ENCODE peak calls at places on chromosome 14, in nine cellular contexts. Q, D, G, Y, V, W, F, H and X are unnamed samples. For H3K4me1, the result is how much of the 10 kb centered on the place peaks cover.

GRCh38 chr14:51533160-51533559 is 118.5 kb upstream of the FRMD6 start:
- DNase-seq in D (no peak), Q (no peak), V (peak), G (no peak), W (no peak), F (no peak), H (no peak), Y (peak), X (no peak)

GRCh38 chr14:63204407-63205280 is at the start of gene RHOJ:
- DNase-seq in Y (no peak), V (peak), D (peak), F (no peak), Q (no peak), G (peak), H (no peak), W (no peak), X (peak)

GRCh38 chr14:67971627-67972625 is 152.3 kb downstream of the RAD51B start:
- DNase-seq in F (no peak), H (no peak), Y (no peak), W (no peak), D (no peak), G (no peak), V (peak), Q (no peak), X (no peak)

GRCh38 chr14:25001096-25001982 is 48.6 kb downstream of the STXBP6 start:
- DNase-seq in F (no peak), W (no peak), H (no peak), G (no peak), Q (no peak), V (peak), Y (no peak), D (no peak), X (no peak)

GRCh38 chr14:56247495-56248087 is 129.4 kb downstream of the PELI2 start:
- DNase-seq in F (no peak), Y (peak), W (peak), Q (no peak), V (peak), G (no peak), H (no peak), D (no peak), X (no peak)

GRCh38 chr14:69617796-69618195 is 6.4 kb downstream of the SUSD6 start:
- DNase-seq in D (no peak), Q (no peak), F (no peak), V (no peak), G (no peak), Y (no peak), H (no peak), W (no peak), X (no peak)

GRCh38 chr14:61355892-61356325 is 34.5 kb downstream of the PRKCH start:
- DNase-seq in G (no peak), H (peak), V (peak), F (no peak), Q (no peak), D (peak), W (peak), Y (peak), X (no peak)

GRCh38 chr14:56262530-56262929 is 144.3 kb downstream of the PELI2 start:
- DNase-seq in Q (no peak), Y (no peak), F (no peak), H (no peak), V (no peak), W (no peak), G (no peak), D (no peak), X (no peak)

GRCh38 chr14:91021991-91022621 is 38.3 kb downstream of the RPS6KA5 start:
- DNase-seq in W (no peak), Y (no peak), G (no peak), H (no peak), Q (no peak), D (no peak), V (no peak), F (no peak), X (no peak)

DNA sequence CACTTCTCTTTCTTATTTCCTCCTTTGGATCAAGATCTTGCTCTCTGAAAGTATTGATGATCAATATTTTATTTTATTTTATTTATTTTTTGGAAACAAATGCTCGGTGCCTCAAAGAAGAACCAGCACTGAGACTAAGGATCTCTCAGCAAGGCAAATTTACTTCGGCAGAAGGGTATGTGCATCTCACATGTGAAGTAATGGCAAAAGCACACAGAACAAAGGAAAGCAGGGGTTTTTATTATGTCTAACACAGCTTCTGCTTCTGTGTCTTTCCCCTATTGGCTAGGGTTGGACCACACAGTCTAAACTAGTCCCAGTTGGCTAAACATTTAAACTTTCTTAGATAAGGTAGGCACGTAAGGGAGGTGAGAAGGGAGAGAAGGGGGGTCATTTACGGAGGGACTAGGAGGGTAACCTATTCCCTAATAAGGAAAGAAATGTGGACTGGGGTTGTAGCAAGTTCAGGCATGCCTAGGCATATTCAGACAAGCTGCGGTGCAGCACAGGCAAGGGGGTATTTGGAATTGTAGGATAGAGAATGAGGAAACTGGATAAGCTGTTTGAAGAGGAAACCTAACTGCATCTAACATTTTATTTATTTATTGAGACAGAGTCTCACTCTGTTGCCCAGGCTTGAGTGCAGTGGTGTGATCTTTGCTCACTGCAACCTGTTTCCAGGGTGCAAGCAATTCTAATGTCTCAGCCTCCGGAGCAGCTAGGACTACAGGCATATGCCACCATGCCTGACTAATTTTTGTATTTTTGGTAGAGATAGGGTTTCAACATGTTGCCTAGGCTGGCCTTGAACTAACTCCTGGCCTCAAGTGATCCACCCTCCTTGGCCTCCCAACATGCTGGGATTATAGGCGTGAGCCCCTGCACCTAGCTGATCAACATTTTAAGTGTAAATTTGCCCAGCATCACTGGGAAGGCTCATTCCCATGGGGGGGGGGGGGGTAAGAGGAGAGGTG is 90.0 kb upstream of the EIF5 start:
- DNase-seq in Q (no peak), H (no peak), V (no peak), G (no peak), D (no peak), Y (no peak), F (no peak), W (no peak), X (no peak)
- TF ChIP-seq POLR2A in Q (no peak), H (no peak), V (no peak), G (no peak), D (no peak), Y (no peak), F (no peak), W (no peak), X (no peak)

DNA sequence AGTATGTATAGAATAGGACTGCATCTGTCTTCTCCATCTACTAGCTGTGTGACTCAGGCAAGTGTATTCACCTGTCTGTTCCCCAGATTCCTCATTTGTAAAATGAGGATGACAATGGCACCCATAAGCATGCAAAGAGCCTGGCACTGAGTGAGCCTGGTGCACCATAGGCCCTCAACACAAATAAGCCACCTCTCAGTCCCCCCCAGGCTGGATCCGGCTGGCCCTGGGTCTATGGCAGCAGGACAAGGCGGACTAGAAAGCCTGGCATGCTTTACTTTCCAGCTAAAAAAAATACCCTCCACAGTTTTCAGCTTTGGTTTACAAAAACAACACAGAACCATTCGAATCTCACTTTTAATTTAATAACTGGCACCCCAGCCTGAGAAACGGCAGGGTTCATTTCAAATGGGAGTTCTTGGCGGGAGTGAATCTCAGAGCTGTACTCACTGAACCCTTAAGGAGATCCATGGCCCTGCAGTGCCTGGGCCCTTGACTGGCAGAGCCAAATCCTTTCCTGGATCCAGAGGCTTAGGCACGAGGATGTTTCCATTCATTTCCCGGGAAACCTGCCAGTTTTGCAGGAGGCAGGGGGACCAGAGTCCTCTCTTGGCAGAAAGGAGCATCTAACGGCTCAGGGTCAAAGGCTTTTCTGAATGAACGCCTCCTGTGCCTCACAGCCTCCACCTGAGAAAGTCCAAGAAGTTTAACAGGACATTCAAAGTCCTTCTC is 17.7 kb downstream of the SYNE3 start:
- DNase-seq in W (no peak), Q (no peak), D (no peak), Y (no peak), G (no peak), V (peak), F (no peak), H (no peak), X (peak)
- H3K4me1 ChIP-seq in W (under half), Q (under half), D (under half), Y (under half), G (under half), V (under half), F (under half), H (under half), X (half or more)

GRCh38 chr14:55128386-55129085 is 516 bp upstream of the LGALS3 start:
- DNase-seq in Q (no peak), W (no peak), G (no peak), F (no peak), D (no peak), V (no peak), H (no peak), Y (no peak), X (no peak)

GRCh38 chr14:55127491-55127951 is 1.5 kb upstream of the LGALS3 start:
- DNase-seq in W (no peak), H (no peak), D (no peak), F (no peak), G (peak), Q (no peak), Y (no peak), V (peak), X (no peak)

GRCh38 chr14:55129428-55130193 is 559 bp downstream of the LGALS3 start:
- DNase-seq in G (peak), H (peak), F (peak), D (peak), Q (peak), Y (peak), V (peak), W (no peak), X (peak)

GRCh38 chr14:55130194-55130550 is 1.1 kb downstream of the LGALS3 start:
- DNase-seq in G (no peak), Y (no peak), F (no peak), V (peak), W (no peak), Q (peak), D (peak), H (no peak), X (no peak)

GRCh38 chr14:55129086-55129427 is at the start of gene LGALS3:
- DNase-seq in V (peak), D (peak), H (peak), Y (peak), W (no peak), G (peak), Q (peak), F (peak), X (peak)
- TF ChIP-seq POLR2A in V (peak), D (peak), H (peak), Y (peak), W (peak), G (peak), Q (no peak), F (peak), X (no peak)

GRCh38 chr14:79581912-79582576 is 629.3 kb downstream of the DIO2 start:
- DNase-seq in V (peak), H (no peak), W (no peak), F (no peak), D (no peak), Q (no peak), Y (no peak), G (no peak), X (no peak)

GRCh38 chr14:79578470-79578869 is 632.8 kb downstream of the DIO2 start:
- DNase-seq in W (no peak), Q (no peak), F (no peak), G (no peak), V (no peak), Y (no peak), H (no peak), D (no peak), X (no peak)

GRCh38 chr14:79583738-79584405 is 627.4 kb downstream of the DIO2 start:
- DNase-seq in G (no peak), F (no peak), W (no peak), Y (no peak), V (peak), D (no peak), H (no peak), Q (no peak), X (no peak)

GRCh38 chr14:79580414-79580813 is 630.9 kb downstream of the DIO2 start:
- DNase-seq in D (no peak), H (no peak), W (no peak), Y (no peak), G (no peak), F (no peak), V (no peak), Q (no peak), X (no peak)

GRCh38 chr14:79580908-79581307 is 630.4 kb downstream of the DIO2 start:
- DNase-seq in Y (no peak), Q (no peak), H (no peak), V (no peak), F (no peak), D (no peak), W (no peak), G (no peak), X (no peak)
- H3K4me1 ChIP-seq in Y (under half), Q (under half), H (under half), V (under half), F (under half), D (under half), W (under half), G (under half), X (under half)

GRCh38 chr14:73136085-73136386 is 271 bp upstream of the PSEN1 start:
- DNase-seq in Q (no peak), V (no peak), Y (no peak), G (no peak), F (no peak), H (no peak), D (no peak), W (no peak), X (no peak)

GRCh38 chr14:73142216-73142615 is 5.9 kb downstream of the PSEN1 start:
- DNase-seq in G (no peak), D (no peak), Y (no peak), W (no peak), H (no peak), F (no peak), Q (no peak), V (no peak), X (no peak)

GRCh38 chr14:73133795-73134194 is 2.5 kb upstream of the PSEN1 start:
- DNase-seq in D (no peak), H (no peak), F (no peak), W (no peak), V (no peak), Y (no peak), Q (no peak), G (no peak), X (no peak)

GRCh38 chr14:73140924-73141323 is 4.6 kb downstream of the PSEN1 start:
- DNase-seq in H (no peak), F (no peak), Q (no peak), D (no peak), Y (no peak), W (no peak), G (no peak), V (no peak), X (no peak)

GRCh38 chr14:73136387-73137221 is at the start of gene PSEN1:
- DNase-seq in G (peak), W (peak), V (peak), D (peak), H (peak), Q (peak), Y (peak), F (peak), X (peak)
- TF ChIP-seq POLR2A in G (peak), W (peak), V (peak), D (peak), H (peak), Q (no peak), Y (peak), F (peak), X (peak)

DNA sequence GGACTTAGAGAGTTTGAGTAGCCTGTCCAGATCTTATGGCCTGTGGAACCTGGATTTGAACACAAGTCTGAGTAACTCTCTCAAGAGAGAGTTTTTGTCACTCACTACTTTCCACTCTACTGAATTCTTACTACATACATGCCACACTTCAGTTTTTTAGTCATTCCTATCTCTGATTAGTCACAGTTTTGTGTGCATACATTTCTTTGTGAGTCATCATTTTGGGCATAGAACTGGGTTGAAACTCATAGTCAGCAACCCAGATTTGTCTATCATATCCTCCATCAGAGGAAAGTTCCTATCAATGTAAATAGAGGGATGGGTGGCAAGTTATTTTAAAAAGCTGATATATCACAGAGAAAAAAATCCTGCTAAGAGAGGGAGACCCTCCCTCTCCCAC is 42.9 kb downstream of the FLRT2 start:
- DNase-seq in F (no peak), V (peak), Q (no peak), W (no peak), D (no peak), Y (peak), H (no peak), G (no peak), X (no peak)
- H3K4me1 ChIP-seq in F (under half), V (under half), Q (under half), W (under half), D (half or more), Y (under half), H (under half), G (under half), X (under half)

DNA sequence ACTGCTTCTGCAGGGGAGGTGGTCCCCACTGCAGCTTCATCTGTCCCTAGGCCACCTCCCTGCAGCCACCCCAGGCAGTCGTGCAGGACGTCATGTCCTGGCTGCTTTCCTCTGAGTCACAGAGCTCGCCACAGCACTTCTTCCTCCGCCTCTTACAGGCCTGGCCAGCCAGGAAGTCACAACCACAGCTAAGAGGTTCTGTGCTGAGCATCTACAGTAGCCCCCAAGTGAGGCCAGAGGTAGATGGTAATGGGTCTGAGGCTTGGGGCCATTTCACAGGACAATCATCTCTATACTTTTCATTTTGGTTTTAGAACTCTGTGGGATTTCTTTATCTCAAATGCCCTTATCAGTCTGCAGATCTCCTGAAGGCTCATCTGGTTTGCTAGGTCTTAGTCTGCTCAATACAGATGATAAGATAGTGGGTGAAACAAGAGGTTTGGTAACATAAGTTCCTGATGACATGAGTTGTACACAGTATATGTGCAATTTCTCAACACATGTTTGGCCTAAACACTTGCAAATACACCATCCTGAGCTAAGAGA is 106.4 kb downstream of the ARF6 start:
- DNase-seq in Y (peak), H (peak), G (peak), F (peak), Q (peak), V (peak), W (peak), D (peak), X (peak)
- TF ChIP-seq POLR2A in Y (peak), H (peak), G (peak), F (peak), Q (no peak), V (peak), W (no peak), D (no peak), X (no peak)

DNA sequence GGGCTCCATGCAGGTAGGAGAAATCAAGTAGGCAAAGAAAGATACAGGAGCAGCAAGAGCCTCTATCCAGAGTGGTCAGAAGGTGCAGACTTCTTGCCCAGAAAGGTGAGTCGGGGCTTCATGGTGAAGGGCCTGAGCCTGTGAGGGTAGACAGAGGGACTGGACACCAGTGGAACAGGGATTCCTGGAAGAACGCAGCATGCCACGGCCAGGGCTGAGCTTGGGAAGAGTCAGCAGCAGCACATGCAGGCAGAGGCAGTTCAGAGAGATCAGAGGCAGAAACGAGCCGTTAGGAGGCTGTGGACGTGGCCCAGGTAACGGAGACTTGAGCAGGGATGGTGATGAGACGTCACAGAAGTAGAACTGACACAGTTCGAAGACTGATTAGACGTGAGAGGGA is 202.6 kb upstream of the DIO3 start:
- DNase-seq in Q (no peak), F (no peak), D (no peak), G (no peak), W (no peak), Y (no peak), V (no peak), H (no peak), X (no peak)
- H3K4me1 ChIP-seq in Q (under half), F (under half), D (under half), G (under half), W (under half), Y (under half), V (under half), H (under half), X (under half)